ENCODE peak calls at places on chromosomes 12 and 14, in nine cellular contexts. One of them, this sample, is unnamed.

GRCh38 chr14:87995500-87996275 is 2.7 kb upstream of the GALC start:
- DNase-seq in HS-27A: no peak
- DNase-seq in substantia nigra: no peak
- DNase-seq in DMS79: no peak
- DNase-seq in NCI-H460: peak
- DNase-seq in Calu3: no peak
- DNase-seq in NCI-H1105 treated with DMSO at 0.1 percent for 48 hours: no peak
- DNase-seq in amniotic stem cell: no peak
- DNase-seq in ovary: no peak
- DNase-seq in this sample: no peak

GRCh38 chr12:52645120-52645761 is 6.8 kb downstream of the KRT2 start:
- DNase-seq in substantia nigra: no peak
- DNase-seq in HS-27A: no peak
- DNase-seq in NCI-H460: no peak
- DNase-seq in amniotic stem cell: no peak
- DNase-seq in NCI-H1105 treated with DMSO at 0.1 percent for 48 hours: no peak
- DNase-seq in Calu3: no peak
- DNase-seq in ovary: no peak
- DNase-seq in DMS79: no peak
- DNase-seq in this sample: no peak

GRCh38 chr12:118377005-118377890 is 893 bp downstream of the SUDS3 start:
- DNase-seq in NCI-H460: no peak
- DNase-seq in DMS79: no peak
- DNase-seq in HS-27A: no peak
- DNase-seq in Calu3: no peak
- DNase-seq in NCI-H1105 treated with DMSO at 0.1 percent for 48 hours: peak
- DNase-seq in ovary: no peak
- DNase-seq in amniotic stem cell: no peak
- DNase-seq in substantia nigra: no peak
- DNase-seq in this sample: no peak

GRCh38 chr14:59919582-59920377 is at the start of gene LRRC9:
- DNase-seq in HS-27A: no peak
- DNase-seq in NCI-H460: no peak
- DNase-seq in ovary: peak
- DNase-seq in Calu3: no peak
- DNase-seq in DMS79: peak
- DNase-seq in substantia nigra: no peak
- DNase-seq in amniotic stem cell: no peak
- DNase-seq in NCI-H1105 treated with DMSO at 0.1 percent for 48 hours: peak
- DNase-seq in this sample: no peak

GRCh38 chr14:37819155-37820015 is 224.0 kb downstream of the TTC6 start:
- DNase-seq in NCI-H460: no peak
- DNase-seq in DMS79: peak
- DNase-seq in ovary: no peak
- DNase-seq in NCI-H1105 treated with DMSO at 0.1 percent for 48 hours: no peak
- DNase-seq in HS-27A: peak
- DNase-seq in substantia nigra: no peak
- DNase-seq in Calu3: no peak
- DNase-seq in amniotic stem cell: no peak
- DNase-seq in this sample: no peak

GRCh38 chr12:115760231-115760630 is 517.3 kb downstream of the MED13L start:
- DNase-seq in ovary: no peak
- DNase-seq in Calu3: no peak
- DNase-seq in NCI-H1105 treated with DMSO at 0.1 percent for 48 hours: no peak
- DNase-seq in HS-27A: no peak
- DNase-seq in substantia nigra: no peak
- DNase-seq in DMS79: no peak
- DNase-seq in NCI-H460: no peak
- DNase-seq in amniotic stem cell: no peak
- DNase-seq in this sample: no peak

GRCh38 chr12:7403466-7403865 is 40.5 kb downstream of the CD163L1 start:
- DNase-seq in NCI-H460: no peak
- DNase-seq in HS-27A: no peak
- DNase-seq in amniotic stem cell: no peak
- DNase-seq in ovary: no peak
- DNase-seq in substantia nigra: no peak
- DNase-seq in NCI-H1105 treated with DMSO at 0.1 percent for 48 hours: no peak
- DNase-seq in Calu3: no peak
- DNase-seq in DMS79: no peak
- DNase-seq in this sample: no peak

GRCh38 chr14:81991998-81992397 is 458.3 kb upstream of the SEL1L start:
- DNase-seq in substantia nigra: no peak
- DNase-seq in HS-27A: no peak
- DNase-seq in ovary: no peak
- DNase-seq in Calu3: no peak
- DNase-seq in amniotic stem cell: no peak
- DNase-seq in DMS79: no peak
- DNase-seq in NCI-H460: no peak
- DNase-seq in NCI-H1105 treated with DMSO at 0.1 percent for 48 hours: no peak
- DNase-seq in this sample: no peak

GRCh38 chr14:68939893-68940613 is 39.0 kb downstream of the ACTN1 start:
- DNase-seq in DMS79: no peak
- DNase-seq in NCI-H1105 treated with DMSO at 0.1 percent for 48 hours: no peak
- DNase-seq in Calu3: peak
- DNase-seq in HS-27A: peak
- DNase-seq in NCI-H460: peak
- DNase-seq in substantia nigra: no peak
- DNase-seq in ovary: peak
- DNase-seq in amniotic stem cell: peak
- DNase-seq in this sample: peak

GRCh38 chr12:6975297-6976032 is 4.8 kb downstream of the EMG1 start:
- DNase-seq in amniotic stem cell: no peak
- DNase-seq in Calu3: no peak
- DNase-seq in HS-27A: no peak
- DNase-seq in NCI-H1105 treated with DMSO at 0.1 percent for 48 hours: no peak
- DNase-seq in substantia nigra: no peak
- DNase-seq in NCI-H460: no peak
- DNase-seq in DMS79: no peak
- DNase-seq in ovary: no peak
- DNase-seq in this sample: no peak

GRCh38 chr12:44476683-44477082 is 399.4 kb downstream of the NELL2 start:
- DNase-seq in NCI-H460: no peak
- DNase-seq in Calu3: no peak
- DNase-seq in HS-27A: no peak
- DNase-seq in ovary: no peak
- DNase-seq in substantia nigra: no peak
- DNase-seq in NCI-H1105 treated with DMSO at 0.1 percent for 48 hours: no peak
- DNase-seq in amniotic stem cell: no peak
- DNase-seq in DMS79: no peak
- DNase-seq in this sample: no peak

GRCh38 chr14:49971156-49972141 is 78.6 kb downstream of the ARF6 start:
- DNase-seq in DMS79: peak
- DNase-seq in amniotic stem cell: no peak
- DNase-seq in Calu3: no peak
- DNase-seq in ovary: no peak
- DNase-seq in NCI-H1105 treated with DMSO at 0.1 percent for 48 hours: no peak
- DNase-seq in substantia nigra: no peak
- DNase-seq in NCI-H460: no peak
- DNase-seq in HS-27A: no peak
- DNase-seq in this sample: no peak

GRCh38 chr12:29088611-29089219 is 60.4 kb upstream of the FAR2 start:
- DNase-seq in DMS79: no peak
- DNase-seq in NCI-H1105 treated with DMSO at 0.1 percent for 48 hours: peak
- DNase-seq in ovary: no peak
- DNase-seq in HS-27A: no peak
- DNase-seq in amniotic stem cell: no peak
- DNase-seq in substantia nigra: no peak
- DNase-seq in Calu3: no peak
- DNase-seq in NCI-H460: no peak
- DNase-seq in this sample: no peak

GRCh38 chr12:76176935-76177334 is 92.5 kb upstream of the NAP1L1 start:
- DNase-seq in Calu3: no peak
- DNase-seq in amniotic stem cell: no peak
- DNase-seq in ovary: no peak
- DNase-seq in DMS79: no peak
- DNase-seq in substantia nigra: no peak
- DNase-seq in NCI-H1105 treated with DMSO at 0.1 percent for 48 hours: no peak
- DNase-seq in HS-27A: no peak
- DNase-seq in NCI-H460: no peak
- DNase-seq in this sample: no peak

GRCh38 chr14:68473050-68473449 is 319.8 kb downstream of the ZFP36L1 start:
- DNase-seq in NCI-H1105 treated with DMSO at 0.1 percent for 48 hours: no peak
- DNase-seq in ovary: no peak
- DNase-seq in DMS79: peak
- DNase-seq in HS-27A: no peak
- DNase-seq in amniotic stem cell: no peak
- DNase-seq in Calu3: no peak
- DNase-seq in NCI-H460: no peak
- DNase-seq in substantia nigra: no peak
- DNase-seq in this sample: no peak

GRCh38 chr12:113099764-113100163 is 35.8 kb downstream of the RASAL1 start:
- DNase-seq in amniotic stem cell: no peak
- DNase-seq in DMS79: no peak
- DNase-seq in Calu3: no peak
- DNase-seq in ovary: no peak
- DNase-seq in HS-27A: no peak
- DNase-seq in NCI-H1105 treated with DMSO at 0.1 percent for 48 hours: no peak
- DNase-seq in substantia nigra: no peak
- DNase-seq in NCI-H460: no peak
- DNase-seq in this sample: no peak

GRCh38 chr12:103962493-103962892 is 3.2 kb upstream of the TDG start:
- DNase-seq in NCI-H1105 treated with DMSO at 0.1 percent for 48 hours: no peak
- DNase-seq in Calu3: no peak
- DNase-seq in DMS79: no peak
- DNase-seq in substantia nigra: no peak
- DNase-seq in NCI-H460: no peak
- DNase-seq in ovary: no peak
- DNase-seq in amniotic stem cell: no peak
- DNase-seq in HS-27A: no peak
- DNase-seq in this sample: no peak

GRCh38 chr12:111777345-111778045 is 10.8 kb downstream of the ALDH2 start:
- DNase-seq in ovary: no peak
- DNase-seq in Calu3: peak
- DNase-seq in amniotic stem cell: no peak
- DNase-seq in NCI-H1105 treated with DMSO at 0.1 percent for 48 hours: no peak
- DNase-seq in NCI-H460: no peak
- DNase-seq in HS-27A: no peak
- DNase-seq in DMS79: no peak
- DNase-seq in substantia nigra: no peak
- DNase-seq in this sample: no peak

GRCh38 chr14:24965934-24966593 is 83.9 kb downstream of the STXBP6 start:
- DNase-seq in DMS79: no peak
- DNase-seq in amniotic stem cell: peak
- DNase-seq in NCI-H1105 treated with DMSO at 0.1 percent for 48 hours: no peak
- DNase-seq in HS-27A: peak
- DNase-seq in substantia nigra: no peak
- DNase-seq in ovary: no peak
- DNase-seq in NCI-H460: peak
- DNase-seq in Calu3: peak
- DNase-seq in this sample: no peak

GRCh38 chr12:104710940-104711725 is 247.0 kb downstream of the SLC41A2 start:
- DNase-seq in Calu3: no peak
- DNase-seq in NCI-H460: no peak
- DNase-seq in substantia nigra: no peak
- DNase-seq in amniotic stem cell: peak
- DNase-seq in NCI-H1105 treated with DMSO at 0.1 percent for 48 hours: peak
- DNase-seq in ovary: no peak
- DNase-seq in HS-27A: no peak
- DNase-seq in DMS79: no peak
- DNase-seq in this sample: no peak

GRCh38 chr12:57755194-57755453 is 221 bp downstream of the MARCHF9 start:
- DNase-seq in amniotic stem cell: no peak
- DNase-seq in NCI-H1105 treated with DMSO at 0.1 percent for 48 hours: no peak
- DNase-seq in Calu3: no peak
- DNase-seq in ovary: no peak
- DNase-seq in NCI-H460: no peak
- DNase-seq in DMS79: no peak
- DNase-seq in substantia nigra: no peak
- DNase-seq in HS-27A: no peak
- DNase-seq in this sample: no peak

GRCh38 chr12:57148469-57149308 is 1.3 kb upstream of the LRP1-AS start:
- DNase-seq in substantia nigra: no peak
- DNase-seq in NCI-H460: no peak
- DNase-seq in NCI-H1105 treated with DMSO at 0.1 percent for 48 hours: no peak
- DNase-seq in ovary: peak
- DNase-seq in HS-27A: no peak
- DNase-seq in Calu3: no peak
- DNase-seq in amniotic stem cell: no peak
- DNase-seq in DMS79: no peak
- DNase-seq in this sample: peak

GRCh38 chr14:80491131-80491530 is 279.8 kb upstream of the DIO2 start:
- DNase-seq in NCI-H1105 treated with DMSO at 0.1 percent for 48 hours: no peak
- DNase-seq in DMS79: no peak
- DNase-seq in Calu3: no peak
- DNase-seq in NCI-H460: no peak
- DNase-seq in HS-27A: no peak
- DNase-seq in substantia nigra: peak
- DNase-seq in amniotic stem cell: no peak
- DNase-seq in ovary: peak
- DNase-seq in this sample: peak

GRCh38 chr14:92497391-92497790 is 16.2 kb upstream of the RIN3 start:
- DNase-seq in DMS79: no peak
- DNase-seq in amniotic stem cell: no peak
- DNase-seq in NCI-H1105 treated with DMSO at 0.1 percent for 48 hours: no peak
- DNase-seq in substantia nigra: no peak
- DNase-seq in Calu3: no peak
- DNase-seq in ovary: no peak
- DNase-seq in NCI-H460: no peak
- DNase-seq in HS-27A: no peak
- DNase-seq in this sample: no peak

GRCh38 chr12:60501124-60501729 is 905.4 kb downstream of the SLC16A7 start:
- DNase-seq in HS-27A: no peak
- DNase-seq in ovary: no peak
- DNase-seq in NCI-H1105 treated with DMSO at 0.1 percent for 48 hours: no peak
- DNase-seq in DMS79: no peak
- DNase-seq in NCI-H460: no peak
- DNase-seq in Calu3: peak
- DNase-seq in substantia nigra: no peak
- DNase-seq in amniotic stem cell: no peak
- DNase-seq in this sample: no peak

GRCh38 chr12:46977976-46978375 is 101.4 kb upstream of the PCED1B start:
- DNase-seq in NCI-H460: no peak
- DNase-seq in amniotic stem cell: no peak
- DNase-seq in ovary: no peak
- DNase-seq in NCI-H1105 treated with DMSO at 0.1 percent for 48 hours: no peak
- DNase-seq in substantia nigra: no peak
- DNase-seq in Calu3: no peak
- DNase-seq in HS-27A: no peak
- DNase-seq in DMS79: no peak
- DNase-seq in this sample: no peak

GRCh38 chr14:41604793-41605534 is 1.7 kb upstream of the LRFN5 start:
- DNase-seq in substantia nigra: no peak
- DNase-seq in Calu3: no peak
- DNase-seq in HS-27A: no peak
- DNase-seq in amniotic stem cell: peak
- DNase-seq in DMS79: peak
- DNase-seq in NCI-H1105 treated with DMSO at 0.1 percent for 48 hours: peak
- DNase-seq in NCI-H460: peak
- DNase-seq in ovary: peak
- DNase-seq in this sample: no peak

GRCh38 chr12:12722351-12723146 is 5.4 kb downstream of the CDKN1B start:
- DNase-seq in substantia nigra: no peak
- DNase-seq in NCI-H460: no peak
- DNase-seq in Calu3: no peak
- DNase-seq in NCI-H1105 treated with DMSO at 0.1 percent for 48 hours: peak
- DNase-seq in ovary: no peak
- DNase-seq in DMS79: peak
- DNase-seq in amniotic stem cell: no peak
- DNase-seq in HS-27A: no peak
- DNase-seq in this sample: no peak

GRCh38 chr12:106342397-106343212 is 14.9 kb upstream of the POLR3B start:
- DNase-seq in amniotic stem cell: peak
- DNase-seq in NCI-H460: peak
- DNase-seq in ovary: peak
- DNase-seq in NCI-H1105 treated with DMSO at 0.1 percent for 48 hours: peak
- DNase-seq in substantia nigra: no peak
- DNase-seq in HS-27A: no peak
- DNase-seq in DMS79: peak
- DNase-seq in Calu3: peak
- DNase-seq in this sample: peak

GRCh38 chr12:29771786-29772185 is 12.0 kb downstream of the TMTC1 start:
- DNase-seq in DMS79: no peak
- DNase-seq in NCI-H460: no peak
- DNase-seq in substantia nigra: no peak
- DNase-seq in amniotic stem cell: no peak
- DNase-seq in Calu3: no peak
- DNase-seq in ovary: no peak
- DNase-seq in HS-27A: no peak
- DNase-seq in NCI-H1105 treated with DMSO at 0.1 percent for 48 hours: no peak
- DNase-seq in this sample: no peak

GRCh38 chr12:93050026-93050747 is 121.1 kb upstream of the EEA1 start:
- DNase-seq in substantia nigra: no peak
- DNase-seq in ovary: no peak
- DNase-seq in amniotic stem cell: peak
- DNase-seq in DMS79: no peak
- DNase-seq in NCI-H1105 treated with DMSO at 0.1 percent for 48 hours: no peak
- DNase-seq in HS-27A: peak
- DNase-seq in Calu3: no peak
- DNase-seq in NCI-H460: no peak
- DNase-seq in this sample: no peak